ENCODE peak calls at places on chromosomes 3 and 15, in five cellular contexts. One of them, this sample, is unnamed. For H3K79me1, the result is how much of the 10 kb centered on the place peaks cover.

GRCh38 chr15:60086676-60087446 is 82.8 kb downstream of the FOXB1 start:
- DNase-seq in IMR-90: no peak
- DNase-seq in trophoblast cell: no peak
- DNase-seq in H9: no peak
- DNase-seq in neuronal stem cell: no peak
- DNase-seq in this sample: no peak

GRCh38 chr15:59516655-59517461 is 78.9 kb downstream of the FAM81A start:
- DNase-seq in IMR-90: no peak
- DNase-seq in trophoblast cell: no peak
- DNase-seq in H9: no peak
- DNase-seq in neuronal stem cell: no peak
- DNase-seq in this sample: no peak

GRCh38 chr3:139099968-139100817 is 55.5 kb upstream of the PRR23C start:
- DNase-seq in IMR-90: no peak
- DNase-seq in trophoblast cell: no peak
- DNase-seq in H9: no peak
- DNase-seq in neuronal stem cell: no peak
- DNase-seq in this sample: no peak

GRCh38 chr15:80580107-80580506 is 115.0 kb upstream of the ABHD17C start:
- DNase-seq in IMR-90: peak
- DNase-seq in trophoblast cell: peak
- DNase-seq in H9: peak
- DNase-seq in neuronal stem cell: no peak
- DNase-seq in this sample: peak

GRCh38 chr3:146250449-146251382 is at the start of gene PLSCR4:
- DNase-seq in IMR-90: peak
- DNase-seq in trophoblast cell: peak
- DNase-seq in H9: peak
- DNase-seq in neuronal stem cell: peak
- DNase-seq in this sample: peak

GRCh38 chr3:159726231-159726964 is 262.2 kb upstream of the IL12A start:
- DNase-seq in IMR-90: peak
- DNase-seq in trophoblast cell: peak
- DNase-seq in H9: no peak
- DNase-seq in neuronal stem cell: no peak
- DNase-seq in this sample: peak

GRCh38 chr15:48282186-48282585 is 49.0 kb upstream of the DUT start:
- DNase-seq in IMR-90: peak
- DNase-seq in trophoblast cell: no peak
- DNase-seq in H9: no peak
- DNase-seq in neuronal stem cell: no peak
- DNase-seq in this sample: no peak

GRCh38 chr3:186787642-186788481 is 4.5 kb downstream of the EIF4A2 start:
- DNase-seq in IMR-90: no peak
- DNase-seq in trophoblast cell: peak
- DNase-seq in H9: no peak
- DNase-seq in neuronal stem cell: no peak
- DNase-seq in this sample: no peak

GRCh38 chr3:13045904-13046568 is 27.2 kb downstream of the IQSEC1 start:
- DNase-seq in IMR-90: no peak
- DNase-seq in trophoblast cell: peak
- DNase-seq in H9: no peak
- DNase-seq in neuronal stem cell: no peak
- DNase-seq in this sample: no peak

GRCh38 chr15:27499719-27500118 is 528.7 kb downstream of the GABRG3 start:
- DNase-seq in IMR-90: no peak
- DNase-seq in trophoblast cell: no peak
- DNase-seq in H9: no peak
- DNase-seq in neuronal stem cell: no peak
- DNase-seq in this sample: no peak

GRCh38 chr3:14127516-14128161 is 2.8 kb downstream of the TMEM43 start:
- DNase-seq in IMR-90: no peak
- DNase-seq in trophoblast cell: peak
- DNase-seq in H9: peak
- DNase-seq in neuronal stem cell: no peak
- DNase-seq in this sample: no peak
- H3K79me1 ChIP-seq in IMR-90: under half
- H3K79me1 ChIP-seq in trophoblast cell: under half
- H3K79me1 ChIP-seq in H9: under half
- H3K79me1 ChIP-seq in neuronal stem cell: under half
- H3K79me1 ChIP-seq in this sample: under half

DNA sequence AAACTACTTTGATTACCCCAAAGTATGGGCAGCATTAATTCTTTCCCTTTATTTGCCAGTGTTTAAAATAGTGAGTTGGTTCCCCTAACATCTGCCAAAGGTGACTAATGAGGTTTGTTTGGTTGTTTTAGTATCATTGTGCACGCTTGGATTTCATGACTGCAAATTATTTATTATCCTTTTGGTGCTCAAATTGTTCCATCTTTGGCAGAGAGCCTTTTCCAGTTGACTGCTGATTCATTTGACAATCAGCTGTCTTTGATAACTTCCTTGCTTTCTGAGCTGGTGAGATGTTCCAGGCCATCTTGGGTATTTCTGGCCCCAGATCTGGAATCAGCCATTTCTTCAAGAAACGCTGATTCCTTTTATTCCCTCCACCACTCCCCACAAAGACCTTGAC is 8.9 kb downstream of the DLEC1 start:
- DNase-seq in IMR-90: no peak
- DNase-seq in trophoblast cell: no peak
- DNase-seq in H9: no peak
- DNase-seq in neuronal stem cell: no peak
- DNase-seq in this sample: no peak
- H3K79me1 ChIP-seq in IMR-90: under half
- H3K79me1 ChIP-seq in trophoblast cell: under half
- H3K79me1 ChIP-seq in H9: under half
- H3K79me1 ChIP-seq in neuronal stem cell: under half
- H3K79me1 ChIP-seq in this sample: under half

DNA sequence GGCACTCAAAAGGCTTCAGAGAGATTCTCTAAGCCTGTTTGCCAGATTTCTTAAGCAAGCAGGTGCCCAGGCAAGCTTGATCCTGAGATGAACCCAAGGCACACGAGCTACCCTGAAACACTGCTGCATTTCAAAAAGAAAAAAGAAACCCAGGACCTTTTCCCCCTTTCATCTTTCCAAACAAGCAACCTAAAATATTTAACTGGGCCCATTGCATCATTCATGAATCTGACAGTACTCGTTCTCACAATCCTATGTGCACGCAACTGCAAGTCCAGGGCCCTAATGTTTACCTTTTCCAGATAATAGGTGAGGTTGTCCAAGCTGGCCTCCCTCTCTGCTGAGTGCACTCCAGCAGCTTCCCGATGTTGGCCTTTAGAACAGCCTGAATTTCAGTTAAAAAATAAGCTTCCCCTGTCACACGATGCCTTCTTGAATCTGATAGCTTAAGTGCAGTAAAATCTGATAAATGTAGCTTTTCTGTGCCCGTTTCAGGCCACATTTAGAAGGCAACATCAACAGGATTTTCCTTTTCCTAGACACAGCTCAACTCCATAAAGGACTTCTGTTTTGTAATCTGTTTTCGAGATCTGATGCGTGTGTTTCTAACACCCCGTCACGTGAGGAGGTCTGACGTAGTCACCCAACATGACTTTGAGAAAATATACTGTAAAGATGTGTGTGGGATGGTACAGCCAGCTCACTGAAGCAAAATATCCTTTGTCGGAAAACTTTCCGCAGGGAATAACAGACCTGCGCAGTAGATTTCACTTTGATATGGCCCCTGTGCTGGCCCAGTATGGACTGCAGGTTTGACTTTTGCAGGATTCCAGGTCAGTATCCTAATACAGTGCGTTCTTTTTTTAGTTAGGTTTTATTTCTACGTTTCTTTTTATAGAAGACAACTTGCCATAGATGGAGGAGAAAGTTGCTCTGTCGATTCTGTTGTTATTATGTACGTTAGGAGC is 55.1 kb upstream of the RASA2 start:
- DNase-seq in IMR-90: no peak
- DNase-seq in trophoblast cell: peak
- DNase-seq in H9: no peak
- DNase-seq in neuronal stem cell: no peak
- DNase-seq in this sample: no peak
- H3K79me1 ChIP-seq in IMR-90: under half
- H3K79me1 ChIP-seq in trophoblast cell: under half
- H3K79me1 ChIP-seq in H9: under half
- H3K79me1 ChIP-seq in neuronal stem cell: under half
- H3K79me1 ChIP-seq in this sample: under half

GRCh38 chr3:48581621-48582481 is 13.3 kb downstream of the COL7A1 start:
- DNase-seq in IMR-90: no peak
- DNase-seq in trophoblast cell: no peak
- DNase-seq in H9: no peak
- DNase-seq in neuronal stem cell: no peak
- DNase-seq in this sample: no peak
- H3K79me1 ChIP-seq in IMR-90: under half
- H3K79me1 ChIP-seq in trophoblast cell: under half
- H3K79me1 ChIP-seq in H9: under half
- H3K79me1 ChIP-seq in neuronal stem cell: under half
- H3K79me1 ChIP-seq in this sample: under half

This sample was measured in mesendoderm.